ENCODE peak calls at places on chromosome 2, in five cellular contexts. E is PC-3; R is GM23248; H is naive thymus-derived CD4-positive, alpha-beta T cell; W is psoas muscle. U is an unnamed sample. For H3K27me3, the result is how much of the 10 kb centered on the place peaks cover.

GRCh38 chr2:104849618-104850097 is 4.3 kb upstream of the POU3F3 start:
- DNase-seq in H (peak), W (peak), R (peak), E (peak), U (peak)

GRCh38 chr2:104572856-104573255 is 281.1 kb upstream of the POU3F3 start:
- DNase-seq in W (no peak), E (no peak), H (no peak), R (no peak), U (no peak)

GRCh38 chr2:85318222-85319182 is 9.3 kb downstream of the TGOLN2 start:
- DNase-seq in H (no peak), E (peak), R (peak), W (no peak), U (peak)

GRCh38 chr2:52452201-52452600 is 1315.4 kb upstream of the CHAC2 start:
- DNase-seq in W (no peak), H (no peak), E (no peak), R (no peak), U (no peak)

GRCh38 chr2:170707821-170708795 is 7.0 kb upstream of the SP5 start:
- DNase-seq in W (no peak), H (no peak), R (peak), E (no peak), U (no peak)

GRCh38 chr2:190489475-190489874 is 45.0 kb downstream of the NEMP2 start:
- DNase-seq in H (no peak), R (no peak), W (no peak), E (no peak), U (no peak)

GRCh38 chr2:237732790-237733349 is 65.7 kb upstream of the RBM44 start:
- DNase-seq in H (no peak), R (no peak), W (peak), E (no peak), U (peak)

GRCh38 chr2:211367711-211368110 is 811.3 kb downstream of the CPS1 start:
- DNase-seq in R (no peak), E (peak), W (no peak), H (no peak), U (no peak)

GRCh38 chr2:14866953-14867352 is 234.4 kb downstream of the LRATD1 start:
- DNase-seq in R (no peak), H (no peak), W (no peak), E (peak), U (no peak)

GRCh38 chr2:150080115-150080514 is 407.4 kb downstream of the RND3 start:
- DNase-seq in H (no peak), E (peak), R (peak), W (no peak), U (peak)

GRCh38 chr2:102636283-102636907 is 17.0 kb downstream of the SLC9A2 start:
- DNase-seq in W (no peak), E (peak), R (no peak), H (no peak), U (no peak)

GRCh38 chr2:25165992-25166618 is 2.3 kb downstream of the POMC start:
- DNase-seq in R (no peak), E (peak), W (peak), H (peak), U (peak)

GRCh38 chr2:100320547-100321180 is 1.6 kb downstream of the LONRF2 start:
- DNase-seq in H (no peak), W (peak), R (no peak), E (peak), U (no peak)

GRCh38 chr2:5236308-5236707 is 455.9 kb upstream of the SOX11 start:
- DNase-seq in R (no peak), W (no peak), H (no peak), E (no peak), U (no peak)

GRCh38 chr2:235378261-235378660 is 115.6 kb upstream of the AGAP1 start:
- DNase-seq in W (no peak), R (peak), H (no peak), E (peak), U (no peak)

GRCh38 chr2:37560241-37560848 is 111.1 kb downstream of the CDC42EP3 start:
- DNase-seq in E (no peak), R (no peak), H (no peak), W (no peak), U (no peak)

GRCh38 chr2:203532957-203533695 is 2.0 kb downstream of the RAPH1 start:
- DNase-seq in H (no peak), E (peak), W (no peak), R (peak), U (peak)

GRCh38 chr2:111954602-111955332 is 56.4 kb downstream of the MERTK start:
- DNase-seq in H (no peak), W (no peak), R (no peak), E (no peak), U (no peak)

GRCh38 chr2:181973379-181973778 is 12.3 kb upstream of the PPP1R1C start:
- DNase-seq in E (no peak), R (no peak), H (no peak), W (no peak), U (no peak)

GRCh38 chr2:172928754-172929153 is 146.9 kb upstream of the MAP3K20 start:
- DNase-seq in W (no peak), E (no peak), R (peak), H (no peak), U (peak)

GRCh38 chr2:133415210-133415876 is 152.9 kb downstream of the NCKAP5 start:
- DNase-seq in H (no peak), E (no peak), R (no peak), W (no peak), U (no peak)

GRCh38 chr2:140465301-140465700 is 1665.5 kb downstream of the LRP1B start:
- DNase-seq in R (no peak), W (no peak), H (no peak), E (no peak), U (no peak)

GRCh38 chr2:13114391-13114790 is 397.7 kb downstream of the TRIB2 start:
- DNase-seq in W (no peak), H (no peak), E (peak), R (peak), U (no peak)

GRCh38 chr2:173271135-173271534 is 83.5 kb upstream of the CDCA7 start:
- DNase-seq in H (no peak), R (no peak), E (no peak), W (no peak), U (no peak)

GRCh38 chr2:64609229-64609994 is 44.3 kb downstream of the SERTAD2 start:
- DNase-seq in W (peak), H (peak), E (peak), R (peak), U (no peak)

GRCh38 chr2:2887772-2888387 is 489.7 kb downstream of the EIPR1 start:
- DNase-seq in H (no peak), R (no peak), E (no peak), W (no peak), U (no peak)

GRCh38 chr2:13682878-13683277 is 949.6 kb upstream of the LRATD1 start:
- DNase-seq in H (no peak), E (peak), W (no peak), R (peak), U (peak)

GRCh38 chr2:227724394-227725039 is at the start of gene SCYGR6:
- DNase-seq in E (no peak), W (no peak), R (no peak), H (no peak), U (no peak)

GRCh38 chr2:152924722-152925121 is 206.3 kb downstream of the ARL6IP6 start:
- DNase-seq in W (no peak), H (no peak), E (peak), R (peak), U (no peak)

GRCh38 chr2:102367331-102367971 is 11.9 kb downstream of the IL18R1 start:
- DNase-seq in H (peak), W (no peak), E (no peak), R (no peak), U (no peak)

GRCh38 chr2:101295895-101296294 is 12.6 kb downstream of the RNF149 start:
- DNase-seq in E (no peak), H (no peak), W (no peak), R (peak), U (peak)

GRCh38 chr2:109131777-109132176 is 2.8 kb downstream of the SH3RF3 start:
- DNase-seq in E (no peak), W (no peak), H (no peak), R (no peak), U (peak)

GRCh38 chr2:2575870-2576386 is 244.9 kb upstream of the MYT1L start:
- DNase-seq in W (peak), E (no peak), R (no peak), H (no peak), U (no peak)

GRCh38 chr2:203705184-203705583 is 1.3 kb upstream of the CD28 start:
- DNase-seq in W (no peak), E (no peak), H (peak), R (no peak), U (no peak)

GRCh38 chr2:41475959-41476358 is 571.9 kb upstream of the PKDCC start:
- DNase-seq in W (no peak), R (no peak), E (no peak), H (no peak), U (no peak)

GRCh38 chr2:57673983-57674382 is 372.6 kb upstream of the VRK2 start:
- DNase-seq in W (no peak), E (no peak), R (no peak), H (no peak), U (no peak)

DNA sequence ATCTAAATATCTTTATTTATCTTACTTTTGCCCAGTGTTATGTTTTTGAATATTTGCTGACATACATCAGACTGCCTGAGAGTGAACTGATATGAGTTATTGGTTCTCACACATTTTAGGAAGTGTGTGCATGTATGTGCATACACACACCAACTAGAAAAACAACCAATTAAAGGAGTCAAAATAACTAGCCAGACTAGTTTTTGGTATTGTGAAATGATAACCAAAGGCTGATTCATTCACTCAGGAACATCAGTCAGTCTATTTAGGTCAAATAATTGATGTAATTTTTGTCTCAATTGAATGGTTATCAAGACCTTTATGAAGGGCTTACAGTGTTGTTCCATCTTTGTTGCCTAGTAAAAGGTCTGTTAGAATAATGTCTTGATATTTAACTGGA is 369.3 kb upstream of the VRK2 start:
- DNase-seq in W (no peak), R (no peak), E (peak), H (no peak), U (no peak)
- H3K27me3 ChIP-seq in W (under half), R (under half), E (under half), H (under half), U (under half)

GRCh38 chr2:74887445-74887951 is 53.6 kb downstream of the HK2 start:
- DNase-seq in H (no peak), E (peak), R (peak), W (no peak), U (peak)

GRCh38 chr2:74886251-74886650 is 52.3 kb downstream of the HK2 start:
- DNase-seq in R (no peak), E (no peak), W (no peak), H (no peak), U (no peak)

GRCh38 chr2:74886811-74887210 is 52.9 kb downstream of the HK2 start:
- DNase-seq in W (no peak), E (no peak), R (no peak), H (no peak), U (no peak)

GRCh38 chr2:74889159-74889558 is 55.2 kb downstream of the HK2 start:
- DNase-seq in R (no peak), E (no peak), W (no peak), H (no peak), U (no peak)

DNA sequence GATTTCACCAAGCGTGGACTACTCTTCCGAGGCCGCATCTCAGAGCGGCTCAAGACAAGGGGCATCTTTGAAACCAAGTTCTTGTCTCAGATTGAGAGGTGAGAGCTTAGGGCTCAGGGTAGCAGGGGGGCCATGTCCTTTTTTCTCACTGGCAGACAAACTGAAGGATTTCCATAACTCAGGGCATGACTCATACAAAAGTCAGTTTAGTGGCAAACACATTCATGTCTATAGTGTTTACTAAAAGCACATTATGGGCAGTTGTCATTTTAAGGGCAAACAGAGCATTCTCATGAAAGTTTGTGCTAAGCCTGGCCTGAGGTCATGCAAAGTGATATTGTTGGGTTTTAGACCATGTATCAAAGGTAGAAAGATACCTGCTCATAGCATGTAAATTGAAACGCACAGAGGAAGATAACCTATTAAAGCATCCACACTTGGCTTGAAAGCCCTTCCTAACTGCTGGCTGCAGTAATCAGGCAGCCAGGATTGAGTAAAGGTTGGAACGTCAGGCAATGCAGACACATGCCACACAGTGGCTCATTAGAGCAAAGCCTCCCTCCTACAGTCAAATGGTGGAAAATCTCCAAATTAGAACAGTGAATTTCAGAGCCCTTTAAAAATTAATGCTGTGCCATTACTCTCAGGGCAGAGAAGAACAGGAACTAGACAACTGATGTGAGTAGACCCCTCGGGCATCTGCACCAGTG is 54.2 kb downstream of the HK2 start:
- DNase-seq in W (no peak), H (no peak), R (peak), E (peak), U (peak)
- H3K27me3 ChIP-seq in W (under half), H (under half), R (under half), E (under half), U (under half)

GRCh38 chr2:94987074-94988020 is 38.2 kb upstream of the MAL start:
- DNase-seq in W (no peak), R (no peak), H (no peak), E (no peak), U (no peak)
- H3K27me3 ChIP-seq in W (under half), R (under half), H (under half), E (under half), U (half or more)

GRCh38 chr2:163697429-163697828 is 38.4 kb downstream of the FIGN start:
- DNase-seq in H (no peak), E (no peak), R (no peak), W (no peak), U (no peak)
- H3K27me3 ChIP-seq in H (under half), E (under half), R (under half), W (under half), U (under half)

DNA sequence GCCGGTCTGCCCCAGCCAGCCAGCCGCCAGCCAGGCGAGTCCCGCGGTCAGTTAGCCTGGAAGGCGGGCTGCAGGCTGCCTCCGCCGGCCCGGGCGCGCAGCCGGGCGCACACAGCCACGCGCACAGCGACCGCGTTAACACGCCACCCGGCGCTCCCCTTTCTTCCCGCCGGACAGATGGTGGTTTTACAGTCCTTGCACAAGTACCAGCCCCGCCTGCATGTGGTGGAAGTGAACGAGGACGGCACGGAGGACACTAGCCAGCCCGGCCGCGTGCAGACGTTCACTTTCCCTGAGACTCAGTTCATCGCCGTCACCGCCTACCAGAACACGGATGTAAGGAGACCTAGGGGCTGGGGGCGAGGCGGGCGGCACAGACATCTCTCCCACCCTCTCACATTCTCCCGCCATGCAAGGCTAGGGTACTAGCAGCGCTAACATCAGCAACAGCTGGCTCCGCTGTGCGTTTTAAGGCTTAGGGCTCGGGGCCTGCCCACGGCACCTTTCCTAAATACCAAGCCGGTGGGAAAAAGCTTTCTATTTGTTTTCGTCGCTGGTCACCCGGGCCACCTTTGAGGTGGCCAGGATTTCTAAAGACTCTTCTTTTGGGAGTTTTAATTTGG is 2.7 kb downstream of the TBR1 start:
- DNase-seq in E (no peak), R (peak), H (no peak), W (peak), U (peak)
- H3K27me3 ChIP-seq in E (under half), R (half or more), H (under half), W (under half), U (half or more)

GRCh38 chr2:201327678-201328077 is 29.5 kb downstream of the FLACC1 start:
- DNase-seq in W (no peak), R (no peak), E (no peak), H (no peak), U (no peak)

GRCh38 chr2:201320257-201320656 is 36.9 kb downstream of the FLACC1 start:
- DNase-seq in R (no peak), H (no peak), E (no peak), W (no peak), U (no peak)

GRCh38 chr2:201319511-201319910 is 37.6 kb downstream of the FLACC1 start:
- DNase-seq in H (no peak), E (no peak), W (no peak), R (no peak), U (no peak)

GRCh38 chr2:201320701-201321100 is 36.4 kb downstream of the FLACC1 start:
- DNase-seq in W (no peak), H (no peak), R (no peak), E (no peak), U (no peak)

DNA sequence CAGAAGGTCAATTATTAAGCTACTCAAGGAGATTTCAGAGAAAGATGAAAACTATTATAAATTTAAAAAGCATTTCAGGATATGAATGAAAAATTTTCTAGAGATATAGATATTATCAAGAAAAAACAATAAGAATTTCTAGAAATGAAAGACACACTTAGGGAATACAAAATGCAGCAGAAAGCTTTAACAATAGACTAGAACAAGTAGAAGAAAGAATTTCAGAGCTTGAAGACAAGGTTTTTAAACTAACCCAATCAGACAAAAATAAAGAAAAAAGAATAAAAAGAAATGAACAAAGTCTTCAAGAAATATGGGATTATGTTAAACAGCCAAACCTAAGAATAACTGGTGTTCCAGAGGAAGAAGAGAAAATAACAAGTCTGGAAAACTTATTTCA is 34.4 kb downstream of the FLACC1 start:
- DNase-seq in W (no peak), E (no peak), R (no peak), H (no peak), U (no peak)
- H3K27me3 ChIP-seq in W (under half), E (under half), R (under half), H (under half), U (under half)

GRCh38 chr2:121028577-121028976 is 256.4 kb downstream of the TFCP2L1 start:
- DNase-seq in E (no peak), W (no peak), R (no peak), H (no peak), U (no peak)

GRCh38 chr2:121034551-121034950 is 250.5 kb downstream of the TFCP2L1 start:
- DNase-seq in E (no peak), H (no peak), R (no peak), W (no peak), U (no peak)

GRCh38 chr2:121030523-121030922 is 254.5 kb downstream of the TFCP2L1 start:
- DNase-seq in W (no peak), H (no peak), R (no peak), E (no peak), U (no peak)

GRCh38 chr2:121033597-121033996 is 251.4 kb downstream of the TFCP2L1 start:
- DNase-seq in H (no peak), E (no peak), W (no peak), R (no peak), U (no peak)

DNA sequence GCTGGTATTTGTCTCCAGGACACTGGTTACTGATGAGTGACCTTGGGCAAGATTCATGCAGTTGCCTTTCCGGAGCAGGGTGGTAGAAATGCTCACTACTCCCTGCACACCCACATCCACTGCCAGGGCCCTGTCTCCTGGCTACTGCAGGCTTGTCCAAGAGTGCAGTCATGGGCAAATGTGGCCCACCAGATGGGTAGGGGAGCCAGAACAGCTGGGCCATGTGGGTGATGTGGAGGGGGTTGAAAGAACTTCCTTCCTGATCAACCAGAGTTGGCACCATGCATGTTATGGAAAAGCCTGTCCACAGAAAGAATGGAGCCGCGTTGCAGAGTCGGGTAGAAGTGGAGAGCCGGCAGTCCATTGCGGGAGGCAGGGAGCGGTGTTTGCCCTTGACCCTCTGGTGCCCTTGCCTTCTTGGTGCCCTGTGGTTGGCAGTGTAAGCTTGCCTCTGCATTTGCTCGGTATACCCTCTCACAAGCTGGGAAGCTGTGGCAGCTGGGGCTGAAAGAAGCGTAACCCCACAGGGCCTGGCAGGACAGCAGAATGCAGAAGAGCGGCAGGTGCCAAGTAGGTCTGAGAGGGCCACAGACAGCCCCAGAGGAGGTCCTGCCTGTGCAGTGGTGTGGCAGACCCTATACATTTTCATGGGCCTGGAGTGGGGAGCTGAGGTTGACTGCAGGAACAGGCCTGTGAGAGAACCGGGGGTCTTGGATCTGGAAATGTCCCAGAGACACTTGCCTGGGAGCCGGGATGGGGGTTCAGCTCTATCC is 253.2 kb downstream of the TFCP2L1 start:
- DNase-seq in W (no peak), E (no peak), R (no peak), H (no peak), U (no peak)
- H3K27me3 ChIP-seq in W (under half), E (half or more), R (half or more), H (under half), U (half or more)